ENCODE peak calls at places on chromosomes 11 and 22, in four cellular contexts. C is IMR-90; J is CD4-positive, alpha-beta memory T cell; Q is AG04450. N is an unnamed sample.

GRCh38 chr11:125163431-125164011 is 1.0 kb upstream of the PKNOX2 start:
- DNase-seq in J (no peak), Q (no peak), C (no peak), N (no peak)

GRCh38 chr11:85805387-85805786 is 5.6 kb downstream of the SYTL2 start:
- DNase-seq in Q (no peak), C (peak), J (no peak), N (no peak)

GRCh38 chr11:34787899-34788298 is 128.3 kb downstream of the APIP start:
- DNase-seq in J (no peak), C (peak), Q (no peak), N (no peak)

GRCh38 chr22:44710474-44711235 is 8.7 kb downstream of the PRR5 start:
- DNase-seq in J (peak), Q (no peak), C (no peak), N (no peak)

GRCh38 chr11:115759622-115760527 is 255.7 kb upstream of the CADM1 start:
- DNase-seq in C (no peak), J (no peak), Q (no peak), N (no peak)

GRCh38 chr22:22201185-22201924 is 43.2 kb upstream of the VPREB1 start:
- DNase-seq in Q (peak), J (no peak), C (peak), N (no peak)

GRCh38 chr11:29352273-29352672 is 664.6 kb downstream of the KCNA4 start:
- DNase-seq in Q (no peak), C (peak), J (no peak), N (no peak)

GRCh38 chr11:2581151-2581930 is 118.5 kb downstream of the KCNQ1OT1 start:
- DNase-seq in J (no peak), C (no peak), Q (no peak), N (no peak)

GRCh38 chr11:363948-364761 is 5.1 kb upstream of the B4GALNT4 start:
- DNase-seq in J (peak), C (no peak), Q (no peak), N (peak)

GRCh38 chr11:2728663-2729332 is 29.0 kb upstream of the KCNQ1OT1 start:
- DNase-seq in Q (no peak), J (no peak), C (no peak), N (no peak)

GRCh38 chr11:11279956-11280689 is 72.9 kb downstream of the CSNK2A3 start:
- DNase-seq in Q (peak), J (no peak), C (peak), N (no peak)

GRCh38 chr11:133082453-133082781 is 449.9 kb downstream of the OPCML start:
- DNase-seq in C (no peak), Q (no peak), J (no peak), N (no peak)

GRCh38 chr11:61098778-61099177 is 3.5 kb upstream of the CD5 start:
- DNase-seq in Q (no peak), C (no peak), J (no peak), N (no peak)

GRCh38 chr11:108654994-108655631 is 9.8 kb upstream of the DDX10 start:
- DNase-seq in J (peak), C (peak), Q (no peak), N (no peak)

GRCh38 chr11:2807801-2808241 is 77.8 kb downstream of the CDKN1C start:
- DNase-seq in J (no peak), C (no peak), Q (no peak), N (no peak)

GRCh38 chr11:60915250-60915914 is 1.4 kb downstream of the TMEM109 start:
- DNase-seq in C (peak), J (peak), Q (no peak), N (no peak)

GRCh38 chr11:31800398-31801265 is 10.5 kb downstream of the PAX6 start:
- DNase-seq in C (no peak), J (no peak), Q (no peak), N (no peak)

GRCh38 chr11:31798057-31799035 is 12.8 kb downstream of the PAX6 start:
- DNase-seq in Q (no peak), J (no peak), C (no peak), N (no peak)

GRCh38 chr11:31797227-31798056 is 13.7 kb downstream of the PAX6 start:
- DNase-seq in J (no peak), Q (no peak), C (no peak), N (no peak)

GRCh38 chr11:31799794-31800397 is 11.2 kb downstream of the PAX6 start:
- DNase-seq in Q (no peak), J (no peak), C (no peak), N (no peak)

DNA sequence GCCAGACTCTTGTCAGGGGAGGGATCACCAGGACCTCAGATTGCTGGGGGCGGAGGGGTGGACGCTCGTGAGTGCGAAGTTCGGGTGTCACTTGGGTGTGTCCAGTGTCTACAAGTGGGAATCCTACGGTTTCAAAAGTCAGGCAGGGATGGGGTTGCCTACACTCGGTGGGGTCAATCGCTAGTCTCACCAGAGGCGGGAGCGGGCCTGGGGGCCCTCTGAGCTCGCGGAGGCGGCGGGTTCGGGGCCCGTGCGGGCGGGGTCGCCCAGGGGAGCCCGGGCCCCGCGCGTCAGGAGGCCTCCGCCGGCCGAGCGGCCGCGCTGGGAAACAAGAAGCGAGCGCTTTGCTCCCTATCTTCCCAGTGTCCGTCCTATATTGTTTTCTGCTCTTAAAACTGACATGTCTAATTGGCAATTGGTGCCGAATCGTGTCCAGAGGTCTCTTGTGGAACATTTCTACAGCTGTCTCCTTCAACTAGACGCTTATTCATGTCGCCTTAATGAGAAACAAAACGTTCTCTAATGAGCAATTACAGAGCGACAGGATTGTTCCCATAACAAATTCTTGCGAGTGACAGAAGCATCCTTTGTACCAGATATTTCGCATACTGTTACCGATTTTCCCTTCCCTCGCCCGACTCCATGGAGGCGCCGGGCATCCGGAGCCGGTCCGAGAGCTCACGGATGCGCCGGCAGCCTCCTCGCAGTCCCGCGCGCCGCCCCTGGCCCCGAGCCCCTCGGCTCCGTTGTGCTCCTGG is 11.9 kb downstream of the PAX6 start:
- DNase-seq in C (no peak), J (no peak), Q (no peak), N (no peak)
- H3K4me3 ChIP-seq in C (no peak), J (no peak), Q (no peak), N (no peak)

GRCh38 chr22:24402460-24403192 is 24.8 kb upstream of the ADORA2A start:
- DNase-seq in J (no peak), C (peak), Q (peak), N (peak)
- H3K4me3 ChIP-seq in J (no peak), C (no peak), Q (no peak), N (no peak)

DNA sequence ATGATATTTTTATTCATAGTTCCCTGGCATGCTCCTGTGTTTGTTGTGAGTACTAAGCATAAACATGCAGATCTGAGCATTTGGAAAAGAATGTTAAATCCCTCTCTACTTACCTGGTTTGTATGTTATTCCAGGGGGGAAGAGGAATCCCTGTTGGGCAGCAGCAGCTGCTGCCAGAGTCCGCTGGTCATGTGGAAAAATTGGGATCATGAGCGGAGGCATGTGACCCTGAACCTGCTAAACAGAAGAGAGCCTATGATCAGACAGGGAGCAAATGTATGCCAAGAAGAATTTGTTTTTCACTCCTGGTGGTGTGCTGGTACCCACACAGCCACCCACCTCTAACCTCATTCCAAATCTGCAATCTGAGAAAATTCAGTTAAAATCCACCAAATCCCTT is 244.7 kb downstream of the SOX6 start:
- DNase-seq in J (no peak), C (no peak), Q (no peak), N (no peak)
- H3K4me3 ChIP-seq in J (no peak), C (no peak), Q (no peak), N (no peak)

GRCh38 chr11:72702096-72702495 is 27.9 kb upstream of the PDE2A start:
- DNase-seq in J (no peak), Q (no peak), C (no peak), N (no peak)
- H3K4me3 ChIP-seq in J (no peak), Q (no peak), C (no peak), N (no peak)

GRCh38 chr11:58923300-58923788 is 15.9 kb upstream of the GLYATL1 start:
- DNase-seq in J (no peak), C (peak), Q (no peak), N (no peak)
- H3K4me3 ChIP-seq in J (no peak), C (peak), Q (peak), N (no peak)

DNA sequence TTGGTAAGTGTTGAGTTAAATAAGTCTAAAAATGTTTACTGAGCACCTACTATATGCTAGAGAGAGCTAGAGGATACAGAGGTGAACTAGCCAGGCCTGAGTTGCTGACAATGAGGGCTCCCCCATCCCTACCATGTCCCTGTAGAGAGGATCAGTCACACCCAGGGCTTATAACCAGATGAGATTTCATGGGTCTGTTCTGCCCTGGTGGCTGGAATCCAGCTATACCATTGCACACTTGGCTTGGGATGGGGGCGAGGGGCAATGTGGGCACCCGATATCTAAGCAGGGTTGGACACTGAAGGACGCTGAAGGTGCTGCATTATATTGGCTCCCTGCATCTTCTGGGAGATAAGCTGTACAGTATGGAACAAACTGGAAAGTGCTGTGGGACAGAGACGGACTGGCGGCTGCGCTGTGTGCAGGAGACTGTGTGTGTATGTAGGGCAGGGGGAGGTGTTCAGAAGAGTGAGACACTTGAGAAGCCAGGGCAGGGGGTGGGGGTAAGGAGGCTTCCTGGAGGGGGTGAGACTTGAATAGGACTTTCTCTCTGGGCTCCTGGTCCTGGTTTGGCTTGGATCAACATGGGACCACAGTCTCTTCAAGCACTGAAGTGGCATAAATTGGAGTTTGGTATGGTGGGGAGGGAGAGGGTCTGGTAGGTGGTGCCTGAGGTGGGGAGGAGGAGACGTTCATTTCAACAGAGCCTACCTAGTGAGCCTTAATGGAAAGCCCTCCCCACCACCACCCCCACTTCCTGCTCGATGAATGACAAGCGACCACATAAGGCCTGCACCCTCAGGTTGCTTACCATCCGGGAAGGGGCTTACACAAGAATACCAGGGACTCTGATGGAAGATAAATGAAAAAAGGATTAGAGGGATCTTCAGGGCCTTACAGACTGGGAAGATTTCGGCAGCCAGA is 1.8 kb downstream of the CD82 start:
- DNase-seq in C (no peak), Q (no peak), J (peak), N (no peak)
- H3K4me3 ChIP-seq in C (no peak), Q (peak), J (peak), N (no peak)

DNA sequence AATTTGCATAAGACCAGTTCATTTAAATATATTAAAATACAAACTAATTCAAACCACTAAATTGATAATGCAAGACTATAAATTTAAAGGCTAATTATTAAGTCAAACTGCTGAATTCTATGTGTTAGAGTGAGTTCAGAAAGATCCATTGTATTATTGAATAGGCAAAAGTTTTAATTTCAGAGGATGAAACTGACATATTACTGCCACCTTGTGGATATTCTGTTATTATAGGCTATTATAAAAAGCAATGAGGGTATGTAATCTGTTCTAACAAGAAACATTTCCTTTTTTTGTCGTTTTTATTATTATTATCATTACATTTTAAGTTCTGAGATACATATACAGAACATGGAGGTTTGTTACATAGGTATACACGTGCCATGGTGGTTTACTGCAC is 20.9 kb upstream of the NAALAD2 start:
- DNase-seq in Q (no peak), J (no peak), C (no peak), N (no peak)
- H3K4me3 ChIP-seq in Q (no peak), J (no peak), C (no peak), N (no peak)

N was measured in HFF-Myc.